ENCODE peak calls at places on chromosomes 7 and 10, in four cellular contexts. One of them, this sample, is unnamed.

GRCh38 chr7:134875867-134876266 is 96.4 kb downstream of the CALD1 start:
- DNase-seq in neural progenitor cell: no peak
- DNase-seq in astrocyte of the cerebellum: no peak
- DNase-seq in sigmoid colon: no peak
- DNase-seq in this sample: no peak

GRCh38 chr7:4638781-4639575 is 43.1 kb upstream of the FOXK1 start:
- DNase-seq in neural progenitor cell: no peak
- DNase-seq in astrocyte of the cerebellum: no peak
- DNase-seq in sigmoid colon: no peak
- DNase-seq in this sample: no peak

GRCh38 chr10:34814228-34815173 is 595 bp downstream of the PARD3 start:
- DNase-seq in neural progenitor cell: peak
- DNase-seq in astrocyte of the cerebellum: no peak
- DNase-seq in sigmoid colon: peak
- DNase-seq in this sample: no peak

GRCh38 chr7:71482284-71482683 is 350.3 kb downstream of the GALNT17 start:
- DNase-seq in neural progenitor cell: no peak
- DNase-seq in astrocyte of the cerebellum: no peak
- DNase-seq in sigmoid colon: no peak
- DNase-seq in this sample: no peak

GRCh38 chr10:86708783-86709778 is 40.8 kb downstream of the LDB3 start:
- DNase-seq in neural progenitor cell: no peak
- DNase-seq in astrocyte of the cerebellum: no peak
- DNase-seq in sigmoid colon: peak
- DNase-seq in this sample: no peak

GRCh38 chr10:23156447-23157150 is 35.5 kb upstream of the PTF1A start:
- DNase-seq in neural progenitor cell: no peak
- DNase-seq in astrocyte of the cerebellum: no peak
- DNase-seq in sigmoid colon: no peak
- DNase-seq in this sample: no peak

GRCh38 chr10:86979296-86979818 is 11.1 kb downstream of the ADIRF start:
- DNase-seq in neural progenitor cell: no peak
- DNase-seq in astrocyte of the cerebellum: no peak
- DNase-seq in sigmoid colon: no peak
- DNase-seq in this sample: no peak

GRCh38 chr10:51206471-51206870 is 132.2 kb downstream of the PRKG1 start:
- DNase-seq in neural progenitor cell: no peak
- DNase-seq in astrocyte of the cerebellum: no peak
- DNase-seq in sigmoid colon: no peak
- DNase-seq in this sample: no peak

GRCh38 chr10:16820018-16820417 is 2.8 kb upstream of the RSU1 start:
- DNase-seq in neural progenitor cell: no peak
- DNase-seq in astrocyte of the cerebellum: no peak
- DNase-seq in sigmoid colon: no peak
- DNase-seq in this sample: no peak

GRCh38 chr10:17004801-17005380 is 124.7 kb downstream of the CUBN start:
- DNase-seq in neural progenitor cell: no peak
- DNase-seq in astrocyte of the cerebellum: no peak
- DNase-seq in sigmoid colon: no peak
- DNase-seq in this sample: no peak

GRCh38 chr10:31352436-31353226 is 33.6 kb downstream of the ZEB1 start:
- DNase-seq in neural progenitor cell: no peak
- DNase-seq in astrocyte of the cerebellum: no peak
- DNase-seq in sigmoid colon: no peak
- DNase-seq in this sample: no peak

GRCh38 chr10:31347705-31348104 is 28.7 kb downstream of the ZEB1 start:
- DNase-seq in neural progenitor cell: no peak
- DNase-seq in astrocyte of the cerebellum: no peak
- DNase-seq in sigmoid colon: no peak
- DNase-seq in this sample: no peak

GRCh38 chr10:31350891-31351290 is 31.9 kb downstream of the ZEB1 start:
- DNase-seq in neural progenitor cell: no peak
- DNase-seq in astrocyte of the cerebellum: no peak
- DNase-seq in sigmoid colon: no peak
- DNase-seq in this sample: no peak

GRCh38 chr10:31358688-31359330 is 39.8 kb downstream of the ZEB1 start:
- DNase-seq in neural progenitor cell: no peak
- DNase-seq in astrocyte of the cerebellum: no peak
- DNase-seq in sigmoid colon: no peak
- DNase-seq in this sample: no peak

DNA sequence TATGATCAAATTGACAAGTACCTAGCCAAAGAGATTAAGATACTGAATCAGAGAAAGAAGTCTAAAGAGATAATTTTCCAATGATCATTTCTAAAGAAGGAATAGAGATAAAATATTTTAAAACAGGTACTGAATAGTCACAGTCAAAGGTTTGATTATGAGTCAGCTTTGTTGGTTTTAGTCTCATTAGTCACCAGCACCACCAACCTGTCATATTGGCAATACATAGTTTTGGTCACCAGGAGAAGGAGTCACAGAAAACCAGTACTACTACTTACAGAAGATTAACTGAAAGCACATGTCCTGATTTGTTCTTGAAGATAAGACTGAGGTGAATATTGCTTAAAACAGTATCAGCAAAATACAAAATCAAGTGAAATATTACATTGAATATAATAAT is 34.6 kb downstream of the ZEB1 start:
- DNase-seq in neural progenitor cell: no peak
- DNase-seq in astrocyte of the cerebellum: peak
- DNase-seq in sigmoid colon: no peak
- DNase-seq in this sample: peak
- TF ChIP-seq CTCF in neural progenitor cell: no peak
- TF ChIP-seq CTCF in astrocyte of the cerebellum: no peak
- TF ChIP-seq CTCF in sigmoid colon: no peak
- TF ChIP-seq CTCF in this sample: peak

GRCh38 chr10:108850138-108850854 is 1073.0 kb downstream of the XPNPEP1 start:
- DNase-seq in neural progenitor cell: no peak
- DNase-seq in astrocyte of the cerebellum: no peak
- DNase-seq in sigmoid colon: no peak
- DNase-seq in this sample: no peak

GRCh38 chr10:108849688-108850087 is 1073.6 kb downstream of the XPNPEP1 start:
- DNase-seq in neural progenitor cell: no peak
- DNase-seq in astrocyte of the cerebellum: no peak
- DNase-seq in sigmoid colon: no peak
- DNase-seq in this sample: no peak

GRCh38 chr10:108852211-108852610 is 1071.1 kb downstream of the XPNPEP1 start:
- DNase-seq in neural progenitor cell: no peak
- DNase-seq in astrocyte of the cerebellum: no peak
- DNase-seq in sigmoid colon: no peak
- DNase-seq in this sample: no peak

DNA sequence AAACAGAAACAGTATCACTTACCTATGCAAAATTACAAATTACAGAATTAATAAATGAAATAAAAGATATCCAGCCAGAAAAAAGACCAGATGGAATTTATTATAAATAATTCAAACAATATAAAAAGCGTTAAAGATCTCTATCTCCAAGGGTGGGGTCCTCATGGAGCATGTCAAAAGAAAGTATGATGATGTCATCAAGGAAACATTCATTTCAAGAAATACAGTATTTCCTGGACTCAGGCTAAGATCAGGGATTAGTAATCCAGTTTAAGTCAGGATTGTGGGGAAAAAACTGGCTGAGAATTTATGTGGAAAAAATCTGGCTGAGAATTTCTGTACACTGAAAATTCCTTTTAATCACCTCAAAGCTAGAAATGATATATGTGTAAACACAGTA is 1075.3 kb downstream of the XPNPEP1 start:
- DNase-seq in neural progenitor cell: no peak
- DNase-seq in astrocyte of the cerebellum: no peak
- DNase-seq in sigmoid colon: no peak
- DNase-seq in this sample: no peak
- TF ChIP-seq CTCF in neural progenitor cell: no peak
- TF ChIP-seq CTCF in astrocyte of the cerebellum: no peak
- TF ChIP-seq CTCF in sigmoid colon: no peak
- TF ChIP-seq CTCF in this sample: no peak

GRCh38 chr7:75565129-75565528 is 73.0 kb downstream of the SPDYE5 start:
- DNase-seq in neural progenitor cell: no peak
- DNase-seq in astrocyte of the cerebellum: peak
- DNase-seq in sigmoid colon: no peak
- DNase-seq in this sample: peak

GRCh38 chr7:75555736-75556135 is 63.6 kb downstream of the SPDYE5 start:
- DNase-seq in neural progenitor cell: no peak
- DNase-seq in astrocyte of the cerebellum: no peak
- DNase-seq in sigmoid colon: no peak
- DNase-seq in this sample: no peak

GRCh38 chr7:75563171-75563570 is 71.1 kb downstream of the SPDYE5 start:
- DNase-seq in neural progenitor cell: no peak
- DNase-seq in astrocyte of the cerebellum: no peak
- DNase-seq in sigmoid colon: no peak
- DNase-seq in this sample: no peak

DNA sequence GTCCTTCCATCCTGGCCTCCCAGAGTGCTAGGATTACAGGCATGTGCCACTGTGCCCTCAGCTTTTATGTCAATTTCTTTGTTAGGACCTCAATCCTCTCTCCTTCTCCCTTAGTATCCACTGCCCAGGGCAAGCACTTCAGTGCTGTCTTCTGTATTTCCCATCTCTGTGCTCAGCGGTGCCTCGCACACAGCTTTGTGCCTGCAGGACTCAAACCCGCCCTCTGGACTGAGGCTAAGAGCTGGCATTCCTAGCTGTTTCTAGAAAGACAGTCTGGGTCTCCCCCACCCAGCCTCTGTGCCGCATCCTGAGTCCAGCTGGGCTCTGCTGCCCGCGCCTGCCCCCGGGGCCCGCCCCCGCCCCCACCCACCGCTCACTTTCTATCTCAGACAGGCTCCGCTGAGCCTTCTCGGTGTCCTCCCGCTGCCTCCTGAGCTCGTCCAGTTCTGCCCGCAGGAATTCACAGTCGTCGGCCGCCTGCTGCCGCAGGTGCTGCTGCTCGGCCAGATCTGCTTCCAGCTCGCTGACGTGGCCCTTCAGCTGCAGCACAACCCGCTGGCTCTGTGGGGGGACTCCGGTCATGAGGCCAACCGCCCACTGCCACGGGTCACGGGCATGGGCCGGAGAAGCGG is 67.4 kb downstream of the SPDYE5 start:
- DNase-seq in neural progenitor cell: peak
- DNase-seq in astrocyte of the cerebellum: no peak
- DNase-seq in sigmoid colon: no peak
- DNase-seq in this sample: no peak
- TF ChIP-seq CTCF in neural progenitor cell: no peak
- TF ChIP-seq CTCF in astrocyte of the cerebellum: no peak
- TF ChIP-seq CTCF in sigmoid colon: no peak
- TF ChIP-seq CTCF in this sample: no peak

GRCh38 chr10:37707829-37708578 is 149.4 kb downstream of the ZNF248 start:
- DNase-seq in neural progenitor cell: no peak
- DNase-seq in astrocyte of the cerebellum: no peak
- DNase-seq in sigmoid colon: no peak
- DNase-seq in this sample: no peak
- TF ChIP-seq CTCF in neural progenitor cell: peak
- TF ChIP-seq CTCF in astrocyte of the cerebellum: no peak
- TF ChIP-seq CTCF in sigmoid colon: no peak
- TF ChIP-seq CTCF in this sample: no peak

GRCh38 chr10:74424565-74424964 is 273.5 kb downstream of the ADK start:
- DNase-seq in neural progenitor cell: no peak
- DNase-seq in astrocyte of the cerebellum: no peak
- DNase-seq in sigmoid colon: no peak
- DNase-seq in this sample: no peak

GRCh38 chr10:74415440-74415839 is 264.4 kb downstream of the ADK start:
- DNase-seq in neural progenitor cell: no peak
- DNase-seq in astrocyte of the cerebellum: no peak
- DNase-seq in sigmoid colon: no peak
- DNase-seq in this sample: no peak

GRCh38 chr10:74417397-74417796 is 266.4 kb downstream of the ADK start:
- DNase-seq in neural progenitor cell: no peak
- DNase-seq in astrocyte of the cerebellum: no peak
- DNase-seq in sigmoid colon: no peak
- DNase-seq in this sample: no peak

GRCh38 chr10:74418285-74418872 is 267.4 kb downstream of the ADK start:
- DNase-seq in neural progenitor cell: peak
- DNase-seq in astrocyte of the cerebellum: no peak
- DNase-seq in sigmoid colon: no peak
- DNase-seq in this sample: no peak

GRCh38 chr10:74419491-74420466 is 268.8 kb downstream of the ADK start:
- DNase-seq in neural progenitor cell: peak
- DNase-seq in astrocyte of the cerebellum: no peak
- DNase-seq in sigmoid colon: no peak
- DNase-seq in this sample: no peak
- TF ChIP-seq CTCF in neural progenitor cell: peak
- TF ChIP-seq CTCF in astrocyte of the cerebellum: peak
- TF ChIP-seq CTCF in sigmoid colon: no peak
- TF ChIP-seq CTCF in this sample: peak

DNA sequence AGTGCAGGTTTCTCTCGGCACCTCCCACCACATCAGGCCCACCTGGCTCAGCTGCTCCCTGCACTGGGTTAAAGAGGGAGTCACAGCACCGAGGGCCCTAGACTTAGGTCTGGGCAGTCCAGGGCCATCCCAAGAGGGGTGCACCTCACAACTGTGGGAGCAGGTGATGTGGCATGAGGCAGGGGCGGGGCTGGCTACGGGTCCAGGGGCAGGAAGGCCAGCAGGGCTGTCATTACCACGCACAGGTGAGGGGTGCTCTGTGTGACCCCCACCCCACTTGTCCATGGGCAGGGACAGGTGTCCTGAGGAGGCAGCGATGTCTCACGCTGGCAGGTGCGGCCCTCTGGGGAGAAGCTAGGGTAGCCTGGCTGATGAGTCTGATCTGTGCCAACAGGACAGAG is 40.5 kb upstream of the DPYSL4 start:
- DNase-seq in neural progenitor cell: no peak
- DNase-seq in astrocyte of the cerebellum: no peak
- DNase-seq in sigmoid colon: no peak
- DNase-seq in this sample: no peak
- TF ChIP-seq CTCF in neural progenitor cell: no peak
- TF ChIP-seq CTCF in astrocyte of the cerebellum: no peak
- TF ChIP-seq CTCF in sigmoid colon: no peak
- TF ChIP-seq CTCF in this sample: no peak

GRCh38 chr7:19587291-19587690 is 121.5 kb downstream of the POLR1F start:
- DNase-seq in neural progenitor cell: peak
- DNase-seq in astrocyte of the cerebellum: no peak
- DNase-seq in sigmoid colon: no peak
- DNase-seq in this sample: no peak
- TF ChIP-seq CTCF in neural progenitor cell: peak
- TF ChIP-seq CTCF in astrocyte of the cerebellum: no peak
- TF ChIP-seq CTCF in sigmoid colon: no peak
- TF ChIP-seq CTCF in this sample: peak